ENCODE peak calls at places on chromosomes 16 and 17, in ten cellular contexts. Y is stimulated activated CD8-positive, alpha-beta memory T cell treated with anti-CD3 and anti-CD28 coated beads, Interleukin-15, amount 100 ng/mL, for 4 hours; M is IMR-90; S is AG10803; Z is KBM-7; V is mucosa of gallbladder; X is endothelial cell; D is fibroblast of pulmonary artery; U is A172; W is activated CD4-positive, alpha-beta T cell treated with anti-CD3 and anti-CD28 coated beads for 24 hours. B is an unnamed sample.

GRCh38 chr17:68246271-68247028 is 1.4 kb upstream of the AMZ2 start:
- DNase-seq in V (no peak), W (no peak), X (no peak), D (no peak), U (no peak), S (no peak), M (no peak), Y (no peak), Z (no peak), B (no peak)

GRCh38 chr17:17782425-17783120 is 54.2 kb downstream of the SREBF1 start:
- DNase-seq in D (no peak), S (no peak), Z (peak; percentile 28), V (no peak), X (no peak), M (no peak), W (no peak), U (no peak), Y (no peak), B (no peak)

GRCh38 chr16:17801024-17801423 is 330.3 kb upstream of the XYLT1 start:
- DNase-seq in W (no peak), D (no peak), Z (no peak), U (no peak), Y (no peak), X (no peak), V (no peak), S (no peak), M (peak; percentile 37), B (no peak)

GRCh38 chr17:43021739-43022512 is at the start of gene VAT1:
- DNase-seq in D (peak; percentile 78), Y (peak; percentile 23), U (peak; percentile 67), Z (peak; percentile 82), X (peak; percentile 83), M (peak; percentile 63), V (peak; percentile 77), S (peak; percentile 70), W (peak; percentile 40), B (peak; percentile 79)

GRCh38 chr17:67687541-67687940 is 30.2 kb upstream of the NOL11 start:
- DNase-seq in X (no peak), M (no peak), U (no peak), W (no peak), Y (no peak), V (no peak), S (no peak), D (no peak), Z (no peak), B (no peak)

GRCh38 chr17:76700627-76701470 is 9.9 kb downstream of the MXRA7 start:
- DNase-seq in D (peak; percentile 88), W (no peak), Y (no peak), U (no peak), V (no peak), S (peak; percentile 89), M (peak; percentile 93), Z (no peak), X (no peak), B (peak; percentile 81)

GRCh38 chr16:46830417-46830901 is 521 bp downstream of the C16orf87 start:
- DNase-seq in V (no peak), D (peak; percentile 8), S (peak; percentile 6), M (no peak), W (no peak), Z (no peak), X (peak; percentile 47), U (no peak), Y (no peak), B (no peak)

GRCh38 chr17:38464723-38465419 is 36.6 kb downstream of the ARHGAP23 start:
- DNase-seq in Z (no peak), V (peak; percentile 78), S (peak; percentile 96), D (peak; percentile 96), W (no peak), M (peak; percentile 94), U (peak; percentile 97), X (no peak), Y (no peak), B (peak; percentile 96)

GRCh38 chr17:64385187-64386083 is 5.2 kb downstream of the PECAM1 start:
- DNase-seq in U (peak; percentile 96), X (no peak), S (peak; percentile 65), D (peak; percentile 93), W (no peak), V (no peak), Y (peak; percentile 49), Z (no peak), M (peak; percentile 88), B (peak; percentile 90)

GRCh38 chr17:77738666-77739531 is 219.6 kb upstream of the TNRC6C start:
- DNase-seq in X (no peak), W (no peak), S (no peak), V (peak; percentile 31), U (peak; percentile 61), Z (peak; percentile 16), Y (no peak), D (peak; percentile 26), M (no peak), B (no peak)

GRCh38 chr16:50747206-50747956 is 5.5 kb downstream of the CYLD start:
- DNase-seq in U (peak; percentile 13), S (no peak), Z (peak; percentile 89), V (no peak), D (peak; percentile 18), X (no peak), Y (no peak), W (no peak), M (no peak), B (peak; percentile 55)

GRCh38 chr16:14302031-14302398 is 230.9 kb downstream of the MRTFB start:
- DNase-seq in W (no peak), U (peak; percentile 44), V (peak; percentile 28), X (peak; percentile 32), M (peak; percentile 60), D (peak; percentile 66), Z (peak; percentile 58), Y (no peak), S (peak; percentile 79), B (peak; percentile 46)

B was measured in choroid plexus epithelial cell.